ENCODE peak calls at places on chromosomes 16 and 17, in seven cellular contexts. F is Daoy, K is fibroblast of pulmonary artery, E is EL, X is T-helper 17 cell, N is amygdala, S is adrenal gland. M is an unnamed sample.

GRCh38 chr17:38349097-38349904 is 2.3 kb upstream of the SOCS7 start:
- DNase-seq in K (peak), E (peak), F (peak), S (peak), X (peak), N (peak), M (peak)

GRCh38 chr17:39794249-39794970 is 56.7 kb downstream of the GRB7 start:
- DNase-seq in F (no peak), N (no peak), E (no peak), S (no peak), X (no peak), K (no peak), M (no peak)

GRCh38 chr16:11310634-11310977 is 29.5 kb upstream of the PRM1 start:
- DNase-seq in N (no peak), S (no peak), F (no peak), K (no peak), E (no peak), X (no peak), M (no peak)

GRCh38 chr17:58318627-58319180 is 9.9 kb downstream of the TSPOAP1 start:
- DNase-seq in N (no peak), X (no peak), F (no peak), K (no peak), E (no peak), S (peak), M (no peak)

GRCh38 chr16:31258366-31258765 is 1.4 kb upstream of the ITGAM start:
- DNase-seq in K (no peak), E (no peak), N (no peak), S (no peak), X (no peak), F (no peak), M (no peak)

GRCh38 chr16:10083301-10083700 is 98.9 kb downstream of the GRIN2A start:
- DNase-seq in F (no peak), X (no peak), K (no peak), S (no peak), E (no peak), N (no peak), M (no peak)

GRCh38 chr17:55433629-55434422 is 12.2 kb upstream of the MMD start:
- DNase-seq in N (no peak), K (peak), S (no peak), E (peak), F (peak), X (no peak), M (peak)

GRCh38 chr16:10552998-10553491 is 27.4 kb downstream of the EMP2 start:
- DNase-seq in E (no peak), S (no peak), X (peak), N (no peak), K (no peak), F (peak), M (no peak)

GRCh38 chr17:75077490-75078096 is 10.2 kb upstream of the SLC16A5 start:
- DNase-seq in N (peak), E (no peak), S (peak), F (no peak), X (peak), K (no peak), M (peak)

GRCh38 chr16:23248261-23249194 is 53.6 kb upstream of the SCNN1B start:
- DNase-seq in K (no peak), F (peak), X (no peak), S (no peak), N (no peak), E (peak), M (no peak)

GRCh38 chr17:61694095-61694494 is 103.1 kb upstream of the NACA2 start:
- DNase-seq in E (no peak), N (no peak), X (no peak), K (no peak), F (no peak), S (no peak), M (no peak)